ENCODE peak calls at places on chromosome 1, in five cellular contexts. X is cerebellar cortex, I is GM04503, T is retina, Z is GM04504. D is an unnamed sample.

GRCh38 chr1:62774971-62775578 is 8.9 kb upstream of the ATG4C start:
- DNase-seq in Z (no peak), I (no peak), X (no peak), T (no peak), D (no peak)

GRCh38 chr1:113021430-113022085 is 51.4 kb upstream of the LRIG2 start:
- DNase-seq in X (no peak), T (no peak), Z (peak), I (peak), D (no peak)

GRCh38 chr1:74953622-74954021 is 180.6 kb upstream of the LHX8 start:
- DNase-seq in Z (no peak), T (no peak), X (no peak), I (no peak), D (no peak)

GRCh38 chr1:34050711-34051485 is 114.1 kb downstream of the CSMD2 start:
- DNase-seq in I (no peak), Z (no peak), T (no peak), X (no peak), D (no peak)

GRCh38 chr1:23478896-23479790 is 4.8 kb downstream of the ASAP3 start:
- DNase-seq in I (peak), Z (peak), X (no peak), T (no peak), D (no peak)

GRCh38 chr1:6590046-6590445 is 10.3 kb downstream of the ZBTB48 start:
- DNase-seq in T (no peak), I (no peak), Z (no peak), X (no peak), D (no peak)

GRCh38 chr1:213720032-213720431 is 267.7 kb upstream of the PROX1 start:
- DNase-seq in Z (no peak), T (no peak), I (no peak), X (no peak), D (no peak)

GRCh38 chr1:40392206-40392605 is 18.7 kb downstream of the SMAP2 start:
- DNase-seq in X (no peak), I (peak), T (no peak), Z (peak), D (peak)

GRCh38 chr1:166172106-166172505 is 5.3 kb upstream of the FAM78B start:
- DNase-seq in I (no peak), X (no peak), T (no peak), Z (no peak), D (no peak)

GRCh38 chr1:19484338-19484792 is 974 bp downstream of the CAPZB start:
- DNase-seq in Z (no peak), X (no peak), I (no peak), T (peak), D (no peak)

GRCh38 chr1:67020765-67021164 is 33.2 kb downstream of the SLC35D1 start:
- DNase-seq in X (no peak), I (no peak), T (no peak), Z (no peak), D (no peak)

GRCh38 chr1:8217011-8217711 is 100.8 kb upstream of the SLC45A1 start:
- DNase-seq in X (no peak), Z (no peak), T (peak), I (no peak), D (no peak)

GRCh38 chr1:234427950-234428646 is 50.9 kb downstream of the TARBP1 start:
- DNase-seq in X (no peak), I (no peak), T (no peak), Z (no peak), D (no peak)

GRCh38 chr1:101548376-101548775 is 311.6 kb downstream of the S1PR1 start:
- DNase-seq in I (no peak), X (no peak), Z (no peak), T (no peak), D (no peak)

GRCh38 chr1:12616709-12617373 is 1.2 kb downstream of the DHRS3 start:
- DNase-seq in Z (no peak), I (no peak), X (no peak), T (peak), D (no peak)

GRCh38 chr1:56073614-56074356 is 505.6 kb downstream of the PLPP3 start:
- DNase-seq in T (no peak), Z (peak), I (peak), X (peak), D (no peak)

GRCh38 chr1:201711101-201711597 is 117.8 kb upstream of the IPO9 start:
- DNase-seq in T (no peak), Z (no peak), I (no peak), X (no peak), D (no peak)